ENCODE peak calls at places on chromosomes 2 and 18, in four cellular contexts. W is activated CD8-positive, alpha-beta T cell treated with anti-CD3 and anti-CD28 coated beads for 36 hours; V is A549; M is upper lobe of right lung. D is an unnamed sample.
A peak's percentile ranks its signal among the peaks of the same experiment; 100 is the strongest.

GRCh38 chr2:239710953-239711861 is 310.4 kb upstream of the HDAC4 start:
- DNase-seq in W (no peak), V (no peak), M (no peak), D (no peak)

GRCh38 chr2:100731535-100731981 is 88.4 kb upstream of the NPAS2 start:
- DNase-seq in W (no peak), V (no peak), M (no peak), D (no peak)

GRCh38 chr2:54639609-54640008 is 83.9 kb upstream of the EML6 start:
- DNase-seq in W (no peak), V (no peak), M (no peak), D (no peak)

GRCh38 chr18:58699551-58699950 is 28.3 kb downstream of the MALT1 start:
- DNase-seq in W (no peak), V (no peak), M (no peak), D (no peak)

GRCh38 chr2:173652311-173652710 is 297.6 kb downstream of the CDCA7 start:
- DNase-seq in W (no peak), V (peak; percentile 60), M (no peak), D (no peak)

GRCh38 chr18:74082476-74083070 is 65.1 kb downstream of the FBXO15 start:
- DNase-seq in W (peak; percentile 84), V (peak; percentile 60), M (peak; percentile 77), D (peak; percentile 51)

GRCh38 chr2:205865794-205866490 is 183.6 kb downstream of the NRP2 start:
- DNase-seq in W (no peak), V (no peak), M (no peak), D (no peak)

GRCh38 chr2:168766600-168766999 is 35.8 kb upstream of the NOSTRIN start:
- DNase-seq in W (no peak), V (no peak), M (no peak), D (no peak)

GRCh38 chr2:11680181-11680900 is 10.3 kb upstream of the NTSR2 start:
- DNase-seq in W (no peak), V (no peak), M (no peak), D (no peak)

GRCh38 chr2:19127616-19128015 is 230.8 kb downstream of the OSR1 start:
- DNase-seq in W (no peak), V (no peak), M (no peak), D (no peak)

GRCh38 chr2:55109219-55109891 is 59.1 kb upstream of the RTN4 start:
- DNase-seq in W (no peak), V (peak; percentile 36), M (no peak), D (no peak)

GRCh38 chr18:76518543-76519155 is 23.6 kb upstream of the ZNF516 start:
- DNase-seq in W (no peak), V (no peak), M (no peak), D (no peak)

GRCh38 chr2:100865819-100866462 is 46.0 kb downstream of the NPAS2 start:
- DNase-seq in W (no peak), V (peak; percentile 35), M (no peak), D (no peak)

GRCh38 chr2:216441308-216442010 is 29.2 kb downstream of the SMARCAL1 start:
- DNase-seq in W (no peak), V (no peak), M (no peak), D (no peak)

GRCh38 chr18:67665266-67665665 is 148.7 kb upstream of the DSEL start:
- DNase-seq in W (no peak), V (no peak), M (no peak), D (no peak)

GRCh38 chr18:32177530-32177929 is 12.3 kb upstream of the MEP1B start:
- DNase-seq in W (no peak), V (no peak), M (no peak), D (no peak)

GRCh38 chr18:49819768-49820662 is 6.7 kb upstream of the ACAA2 start:
- DNase-seq in W (peak; percentile 60), V (no peak), M (no peak), D (no peak)

GRCh38 chr2:111659361-111660281 is 224.4 kb downstream of the ANAPC1 start:
- DNase-seq in W (no peak), V (peak; percentile 60), M (peak; percentile 87), D (no peak)

GRCh38 chr18:78794031-78794430 is 185.6 kb upstream of the SALL3 start:
- DNase-seq in W (no peak), V (no peak), M (no peak), D (no peak)

GRCh38 chr18:23716966-23717365 is 27.7 kb downstream of the LAMA3 start:
- DNase-seq in W (no peak), V (no peak), M (no peak), D (no peak)

GRCh38 chr18:79588131-79588635 is 91.4 kb upstream of the CTDP1 start:
- DNase-seq in W (no peak), V (no peak), M (peak; percentile 60), D (no peak)

GRCh38 chr2:12169721-12170120 is 423.3 kb downstream of the LPIN1 start:
- DNase-seq in W (peak; percentile 58), V (no peak), M (no peak), D (no peak)

GRCh38 chr2:71340176-71340575 is 8.6 kb downstream of the ZNF638 start:
- DNase-seq in W (no peak), V (no peak), M (no peak), D (no peak)

GRCh38 chr2:2775018-2775417 is 443.9 kb upstream of the MYT1L start:
- DNase-seq in W (no peak), V (no peak), M (no peak), D (no peak)

GRCh38 chr18:79816981-79817606 is 19.4 kb downstream of the KCNG2 start:
- DNase-seq in W (no peak), V (no peak), M (no peak), D (no peak)

GRCh38 chr2:40668435-40668834 is 216.5 kb upstream of the SLC8A1 start:
- DNase-seq in W (no peak), V (no peak), M (no peak), D (no peak)

GRCh38 chr2:121171625-121172119 is 113.3 kb downstream of the TFCP2L1 start:
- DNase-seq in W (peak; percentile 7), V (no peak), M (no peak), D (no peak)

GRCh38 chr2:36366491-36367120 is 11.0 kb downstream of the CRIM1 start:
- DNase-seq in W (no peak), V (no peak), M (no peak), D (no peak)

GRCh38 chr18:29652797-29653196 is 1389.7 kb downstream of the DSC3 start:
- DNase-seq in W (no peak), V (no peak), M (no peak), D (no peak)

GRCh38 chr18:36572135-36572856 is 256.5 kb downstream of the TPGS2 start:
- DNase-seq in W (peak; percentile 56), V (peak; percentile 5), M (no peak), D (peak; percentile 33)

GRCh38 chr2:12594590-12594989 is 122.1 kb upstream of the TRIB2 start:
- DNase-seq in W (no peak), V (no peak), M (no peak), D (no peak)

GRCh38 chr2:133949595-133949994 is 304.3 kb upstream of the MGAT5 start:
- DNase-seq in W (no peak), V (no peak), M (no peak), D (no peak)

DNA sequence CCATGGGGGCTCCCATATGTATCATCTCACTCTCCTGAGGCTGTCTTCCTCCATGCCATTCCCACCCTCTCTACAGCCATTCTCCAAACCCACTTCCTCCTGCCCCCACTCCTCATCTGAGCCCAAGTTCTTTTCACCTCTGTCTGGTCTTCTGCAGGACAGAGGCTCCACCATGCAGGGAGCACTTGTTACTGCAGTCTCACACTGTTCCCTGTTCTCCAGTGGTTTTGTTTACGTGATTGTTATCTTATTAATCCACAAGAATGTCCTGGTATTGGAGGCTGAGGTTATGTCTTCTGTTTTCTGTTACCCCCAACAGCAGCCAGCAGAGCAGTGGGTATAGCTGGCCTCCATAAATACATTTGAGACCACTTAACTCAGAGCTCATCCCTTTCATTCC is 51.4 kb downstream of the PAX8 start:
- DNase-seq in W (no peak), V (no peak), M (no peak), D (no peak)
- TF ChIP-seq CTCF in W (no peak), V (no peak), M (no peak), D (no peak)

DNA sequence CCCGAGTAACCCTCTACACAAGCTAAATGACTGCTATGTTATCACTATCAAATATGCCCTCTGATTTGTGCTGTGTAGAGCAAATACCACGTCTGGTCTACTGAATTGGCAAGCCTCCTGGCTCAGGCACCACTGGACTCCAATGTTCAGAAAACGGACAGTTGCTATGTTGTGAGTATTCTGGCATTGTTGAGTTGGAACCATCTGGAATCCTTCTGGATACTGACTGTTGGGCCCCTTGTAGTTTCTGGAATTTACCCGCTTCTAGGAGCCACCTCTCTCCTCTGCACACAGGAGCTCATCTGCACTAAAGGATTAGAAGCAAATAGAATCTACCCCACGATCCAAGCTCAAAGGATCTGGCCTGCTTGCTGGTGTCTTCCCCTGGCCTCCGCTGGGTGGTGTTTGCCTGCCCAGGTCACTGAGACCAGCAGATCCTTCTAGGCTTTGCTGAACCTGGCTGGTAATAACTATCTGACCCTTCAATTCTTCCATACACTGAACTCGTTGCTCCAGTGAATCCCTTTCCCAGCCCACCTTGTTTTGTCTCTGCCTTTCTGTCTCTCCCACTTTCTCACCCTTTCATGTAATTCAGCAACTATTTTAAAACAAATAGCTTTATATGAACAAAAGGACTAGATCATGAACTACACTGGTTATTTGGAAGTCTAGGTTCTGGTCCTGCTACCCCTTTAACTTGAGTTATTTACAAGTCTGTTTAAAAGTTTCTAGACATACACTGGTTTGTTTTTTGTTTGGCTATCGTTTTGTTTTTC is 2.1 kb upstream of the HAAO start:
- DNase-seq in W (no peak), V (peak; percentile 63), M (no peak), D (peak; percentile 65)
- TF ChIP-seq CTCF in W (no peak), V (peak; percentile 30), M (peak; percentile 12), D (peak; percentile 59)

DNA sequence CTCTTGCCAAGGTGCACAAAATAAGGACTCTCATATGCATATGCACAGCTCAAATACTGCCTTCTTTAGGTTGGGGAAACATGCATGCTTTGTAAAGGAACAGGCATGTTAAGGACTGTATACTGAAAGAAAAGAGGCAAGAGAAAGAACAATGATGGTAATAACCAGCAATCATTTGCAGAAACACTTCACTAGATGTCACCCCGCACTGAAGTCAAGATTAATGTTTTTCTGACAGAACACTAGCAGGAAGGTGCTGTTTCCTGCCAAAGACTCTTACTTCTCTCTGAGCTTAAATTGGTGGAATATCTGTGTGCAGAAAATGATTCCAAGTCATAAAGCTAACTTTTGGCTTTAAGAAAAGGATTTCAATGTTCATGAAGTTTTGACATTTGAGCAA is 19.4 kb upstream of the CSRNP3 start:
- DNase-seq in W (no peak), V (no peak), M (no peak), D (no peak)
- TF ChIP-seq CTCF in W (no peak), V (no peak), M (no peak), D (no peak)

DNA sequence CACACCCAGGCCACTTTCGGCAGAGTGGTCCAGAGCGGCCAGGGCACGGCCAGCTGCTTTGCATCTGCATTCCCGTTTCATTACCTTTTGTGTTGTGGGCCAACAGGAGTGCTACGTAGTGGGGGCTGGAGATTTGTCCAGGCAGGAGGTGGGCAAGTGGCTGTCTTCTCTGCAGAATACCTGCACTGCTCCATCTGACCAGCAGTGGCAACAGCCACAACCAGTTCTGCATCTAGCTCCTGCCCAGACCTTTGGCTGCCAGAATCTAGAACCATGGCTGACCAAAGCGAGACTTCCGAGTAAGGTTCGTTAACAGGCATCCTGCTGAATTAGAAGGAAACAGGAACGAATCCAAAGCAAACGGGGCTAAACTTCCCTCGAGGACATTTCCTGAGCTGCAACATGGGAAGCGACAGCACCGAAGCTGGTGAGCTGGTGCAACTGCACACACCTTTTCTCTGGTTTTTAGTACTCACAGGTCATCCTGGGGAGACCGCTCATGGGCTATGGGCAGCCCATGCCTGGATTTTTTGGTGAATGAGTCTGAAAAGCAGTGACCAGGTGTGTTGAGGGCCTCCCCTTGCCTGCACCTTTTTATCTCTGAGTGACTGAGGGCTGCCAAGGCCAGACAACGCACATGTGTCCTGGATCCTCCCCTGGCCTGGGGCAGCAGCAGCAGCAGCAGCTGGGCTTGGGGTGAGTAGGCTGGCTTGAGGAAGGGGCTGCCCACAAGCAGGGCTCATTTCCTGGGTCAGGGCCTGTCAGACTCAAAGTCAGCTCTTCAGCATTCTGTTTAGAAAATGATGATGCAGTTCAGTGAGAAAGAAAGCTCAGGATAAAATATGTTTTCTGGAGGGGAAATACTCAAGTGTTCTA is 10.6 kb downstream of the GDF7 start:
- DNase-seq in W (no peak), V (no peak), M (no peak), D (no peak)
- TF ChIP-seq CTCF in W (no peak), V (peak; percentile 6), M (no peak), D (no peak)